ENCODE peak calls at places on chromosomes 12 and 14, in four cellular contexts. O is stomach, V is coronary artery, T is lung. H is an unnamed sample.
A peak's percentile ranks its signal among the peaks of the same experiment; 100 is the strongest.

GRCh38 chr12:89574736-89575208 is 48.9 kb upstream of the POC1B start:
- DNase-seq in V (no peak), O (no peak), T (no peak), H (no peak)

GRCh38 chr14:33734387-33734786 is 216.5 kb downstream of the EGLN3 start:
- DNase-seq in T (no peak), O (no peak), V (no peak), H (no peak)

GRCh38 chr12:19873146-19873545 is 433.9 kb downstream of the AEBP2 start:
- DNase-seq in O (no peak), V (no peak), T (no peak), H (no peak)

GRCh38 chr14:56874375-56874774 is 64.1 kb upstream of the OTX2 start:
- DNase-seq in T (no peak), V (no peak), O (peak; percentile 66), H (no peak)

GRCh38 chr12:127401005-127401404 is 866.0 kb upstream of the TMEM132C start:
- DNase-seq in V (no peak), O (no peak), T (no peak), H (no peak)

GRCh38 chr12:25592725-25593495 is 39.8 kb upstream of the LMNTD1 start:
- DNase-seq in T (no peak), V (no peak), O (no peak), H (no peak)

GRCh38 chr12:46371718-46372130 is 849 bp downstream of the SLC38A2 start:
- DNase-seq in T (peak; percentile 74), V (peak; percentile 84), O (peak; percentile 72), H (peak; percentile 95)

GRCh38 chr14:49621114-49621881 is 699 bp downstream of the MGAT2 start:
- DNase-seq in T (peak; percentile 70), O (peak; percentile 63), V (peak; percentile 81), H (peak; percentile 93)

GRCh38 chr12:97168804-97169203 is 261.7 kb downstream of the NEDD1 start:
- DNase-seq in V (no peak), T (no peak), O (no peak), H (no peak)

GRCh38 chr12:96354844-96355534 is 45.2 kb downstream of the CDK17 start:
- DNase-seq in O (no peak), T (no peak), V (no peak), H (no peak)

GRCh38 chr12:93059288-93059687 is 130.2 kb upstream of the EEA1 start:
- DNase-seq in O (no peak), V (no peak), T (no peak), H (peak; percentile 12)

GRCh38 chr12:13198921-13199320 is 2.4 kb downstream of the EMP1 start:
- DNase-seq in O (no peak), V (no peak), T (no peak), H (no peak)

GRCh38 chr12:89862511-89863331 is 154.1 kb upstream of the ATP2B1 start:
- DNase-seq in T (peak; percentile 36), V (no peak), O (no peak), H (no peak)

GRCh38 chr12:51630256-51630880 is 39.3 kb downstream of the SCN8A start:
- DNase-seq in T (no peak), V (no peak), O (no peak), H (no peak)

GRCh38 chr14:68168460-68169109 is 349.0 kb downstream of the RAD51B start:
- DNase-seq in O (no peak), V (no peak), T (no peak), H (no peak)

GRCh38 chr12:116726749-116727148 is 11.1 kb downstream of the SPRING1 start:
- DNase-seq in T (peak; percentile 74), O (no peak), V (no peak), H (no peak)

GRCh38 chr12:79546461-79547043 is 144.2 kb downstream of the PAWR start:
- DNase-seq in T (no peak), V (no peak), O (no peak), H (no peak)

GRCh38 chr14:86787782-86788181 is 1205.2 kb downstream of the GALC start:
- DNase-seq in T (no peak), V (no peak), O (no peak), H (no peak)

GRCh38 chr14:38238332-38238731 is 17.6 kb downstream of the CLEC14A start:
- DNase-seq in T (no peak), V (no peak), O (no peak), H (no peak)

GRCh38 chr12:124727922-124728321 is 135.7 kb downstream of the SCARB1 start:
- DNase-seq in V (no peak), T (no peak), O (no peak), H (no peak)

GRCh38 chr12:26122681-26123481 is 2.0 kb downstream of the BHLHE41 start:
- DNase-seq in O (peak; percentile 55), T (peak; percentile 51), V (peak; percentile 86), H (peak; percentile 95)

GRCh38 chr12:72448805-72449204 is 176.6 kb downstream of the TRHDE start:
- DNase-seq in O (no peak), V (no peak), T (no peak), H (no peak)

GRCh38 chr12:40889329-40889728 is 197.1 kb downstream of the CNTN1 start:
- DNase-seq in V (no peak), T (no peak), O (no peak), H (no peak)
- H3K27ac ChIP-seq in V (no peak overlapping the region), T (no peak overlapping the region), O (no peak overlapping the region), H (no peak overlapping the region)

GRCh38 chr14:60738843-60739508 is 4.4 kb downstream of the MNAT1 start:
- DNase-seq in O (no peak), V (no peak), T (no peak), H (no peak)

GRCh38 chr14:60736494-60736893 is 1.9 kb downstream of the MNAT1 start:
- DNase-seq in O (no peak), V (no peak), T (no peak), H (no peak)

GRCh38 chr14:60732840-60733483 is 1.6 kb upstream of the MNAT1 start:
- DNase-seq in O (no peak), V (no peak), T (no peak), H (no peak)

GRCh38 chr14:60734465-60735242 is at the start of gene MNAT1:
- DNase-seq in V (peak; percentile 86), O (peak; percentile 78), T (peak; percentile 78), H (no peak)
- H3K27ac ChIP-seq in V (peak within 1 kb of the TSS; percentile 80), O (peak within 1 kb of the TSS; percentile 74), T (peak within 1 kb of the TSS; percentile 68), H (peak within 1 kb of the TSS; percentile 83)

DNA sequence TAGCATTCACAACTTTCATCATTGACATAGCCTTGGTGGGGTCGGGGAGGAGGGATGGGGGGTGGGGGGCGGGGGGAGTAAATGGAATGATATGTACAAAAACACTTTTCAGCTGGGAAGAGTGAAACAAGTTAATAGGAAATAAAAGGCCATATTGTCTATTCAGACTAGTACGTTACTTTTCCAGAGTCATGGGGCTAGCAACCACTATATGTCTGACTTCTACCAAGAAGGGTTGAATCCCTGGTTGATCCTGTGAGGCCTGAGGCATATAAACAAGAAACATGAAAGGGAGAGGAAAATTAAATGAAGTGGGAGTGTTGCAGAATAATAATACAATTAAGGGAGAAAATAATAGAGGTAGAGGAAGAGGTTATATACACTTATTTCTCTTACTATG is 225.5 kb downstream of the ERC1 start:
- DNase-seq in V (no peak), O (no peak), T (no peak), H (no peak)
- H3K27ac ChIP-seq in V (no peak overlapping the region), O (peak overlapping the region; percentile 70), T (no peak overlapping the region), H (peak overlapping the region; percentile 68)

GRCh38 chr12:31219521-31219920 is 106.4 kb downstream of the SINHCAF start:
- DNase-seq in T (no peak), O (no peak), V (no peak), H (peak; percentile 78)

GRCh38 chr12:31220061-31220460 is 105.9 kb downstream of the SINHCAF start:
- DNase-seq in V (no peak), O (no peak), T (no peak), H (peak; percentile 57)

GRCh38 chr12:31221566-31221945 is 104.4 kb downstream of the SINHCAF start:
- DNase-seq in V (no peak), O (no peak), T (no peak), H (peak; percentile 89)

GRCh38 chr12:31222620-31223222 is 103.2 kb downstream of the SINHCAF start:
- DNase-seq in V (no peak), O (no peak), T (no peak), H (peak; percentile 90)

DNA sequence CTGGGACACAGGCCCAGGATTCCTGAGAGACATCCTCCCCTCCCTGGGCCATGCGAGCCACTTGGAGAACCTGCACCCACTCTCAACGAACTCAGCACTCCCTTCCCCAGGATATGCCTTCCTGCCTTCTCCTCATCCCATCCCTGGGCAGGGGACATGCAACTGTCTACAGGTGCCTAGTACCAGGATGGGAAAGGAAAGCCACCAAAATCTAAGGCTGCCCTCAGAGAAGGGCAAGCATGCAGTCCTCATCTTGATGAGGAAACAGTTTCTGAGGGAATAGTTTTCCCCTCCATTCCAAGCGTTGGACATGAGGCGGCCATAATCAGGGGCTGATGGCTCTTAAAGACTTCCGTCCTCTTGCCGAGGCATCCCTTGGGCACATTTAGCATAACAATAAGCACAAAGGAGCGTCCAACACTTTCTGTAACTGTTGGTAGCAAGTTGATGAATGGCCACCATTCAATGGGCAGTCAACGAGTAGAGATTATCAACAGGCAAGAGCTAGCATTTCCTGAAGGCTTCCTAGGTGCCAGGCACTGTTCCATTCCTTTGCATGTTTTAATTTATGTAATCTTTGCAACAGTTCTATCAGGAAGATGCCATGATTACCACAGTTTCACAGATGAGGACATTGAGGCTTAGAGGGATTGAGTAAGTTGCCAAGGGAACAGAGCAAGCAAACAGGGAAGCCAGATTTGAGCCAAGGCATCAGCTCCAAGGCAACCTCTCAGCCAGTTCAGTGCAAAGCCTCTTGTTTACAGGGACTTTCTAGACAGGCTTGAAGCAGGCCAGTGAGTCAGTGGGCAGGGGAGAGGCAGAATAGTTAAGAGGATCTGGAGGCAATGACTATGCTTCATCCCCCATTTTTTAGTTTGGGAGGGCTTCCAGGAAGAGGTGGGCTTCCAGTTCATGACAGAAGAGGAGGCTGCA is 105.1 kb downstream of the SINHCAF start:
- DNase-seq in O (no peak), V (no peak), T (no peak), H (peak; percentile 91)
- H3K27ac ChIP-seq in O (no peak overlapping the region), V (no peak overlapping the region), T (no peak overlapping the region), H (no peak overlapping the region)

DNA sequence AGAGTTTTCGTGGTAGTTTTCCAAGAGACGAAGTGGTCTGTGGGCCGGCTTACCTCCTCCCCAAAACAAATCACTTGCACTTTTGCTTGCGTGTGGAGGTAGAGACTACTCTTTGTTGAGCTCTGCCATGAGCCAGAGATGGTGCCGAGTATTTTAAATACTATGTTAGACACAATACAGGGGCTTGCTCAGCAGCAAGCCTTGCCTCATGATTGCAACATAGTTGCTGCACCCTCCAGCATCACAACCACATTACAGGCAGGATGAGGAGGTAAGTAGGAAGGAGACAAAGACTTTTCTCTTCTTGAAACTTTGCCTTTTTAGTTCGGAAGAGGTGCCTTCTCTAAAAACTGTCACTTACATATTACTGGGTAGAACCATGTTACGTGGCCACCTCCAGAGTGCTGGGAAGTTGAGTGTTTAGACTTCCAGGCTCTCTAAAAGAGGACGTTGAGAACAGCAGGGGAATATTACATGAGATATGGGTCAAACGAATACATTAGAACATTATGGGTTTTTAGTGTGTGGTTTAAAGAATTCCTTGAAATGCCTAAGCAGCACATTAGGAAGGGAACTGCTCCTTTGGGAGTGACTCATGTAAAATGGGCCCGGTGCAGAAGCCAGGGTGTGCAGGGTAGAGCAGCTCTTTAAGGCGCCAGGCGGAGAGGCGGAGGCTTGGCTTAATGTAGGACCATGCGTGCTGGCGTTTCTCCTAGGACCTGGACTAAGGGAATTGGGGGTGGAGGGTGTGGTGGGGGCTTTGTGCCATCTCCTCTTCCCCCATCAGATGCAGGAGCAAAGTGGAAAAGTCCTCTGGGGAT is 110.6 kb upstream of the PRMT8 start:
- DNase-seq in O (no peak), T (no peak), V (no peak), H (peak; percentile 75)
- H3K27ac ChIP-seq in O (no peak overlapping the region), T (no peak overlapping the region), V (no peak overlapping the region), H (no peak overlapping the region)

H was measured in esophagus muscularis mucosa.